ENCODE peak calls at places on chromosomes 12 and 14, in five cellular contexts. One of them, this sample, is unnamed.

GRCh38 chr12:25994252-25994651 is 35.8 kb downstream of the RASSF8 start:
- DNase-seq in transverse colon: no peak
- DNase-seq in HL-60: no peak
- DNase-seq in stomach: no peak
- DNase-seq in GM23338: no peak
- DNase-seq in this sample: no peak

GRCh38 chr12:116434155-116435065 is 124.8 kb upstream of the MAP1LC3B2 start:
- DNase-seq in transverse colon: peak; percentile 77
- DNase-seq in HL-60: peak; percentile 24
- DNase-seq in stomach: peak; percentile 75
- DNase-seq in GM23338: peak; percentile 80
- DNase-seq in this sample: peak; percentile 80

GRCh38 chr14:103871596-103872480 is 24.5 kb upstream of the PPP1R13B start:
- DNase-seq in transverse colon: peak; percentile 89
- DNase-seq in HL-60: no peak
- DNase-seq in stomach: peak; percentile 91
- DNase-seq in GM23338: peak; percentile 81
- DNase-seq in this sample: peak; percentile 82

GRCh38 chr14:20662968-20663731 is 21.2 kb upstream of the RNASE4 start:
- DNase-seq in transverse colon: peak; percentile 83
- DNase-seq in HL-60: peak; percentile 63
- DNase-seq in stomach: peak; percentile 79
- DNase-seq in GM23338: peak; percentile 93
- DNase-seq in this sample: peak; percentile 48

GRCh38 chr12:90974286-90974685 is 19.3 kb upstream of the CCER1 start:
- DNase-seq in transverse colon: no peak
- DNase-seq in HL-60: no peak
- DNase-seq in stomach: no peak
- DNase-seq in GM23338: no peak
- DNase-seq in this sample: no peak

GRCh38 chr12:42162198-42162597 is 17.5 kb upstream of the GXYLT1 start:
- DNase-seq in transverse colon: no peak
- DNase-seq in HL-60: no peak
- DNase-seq in stomach: no peak
- DNase-seq in GM23338: no peak
- DNase-seq in this sample: no peak

GRCh38 chr14:76834296-76834695 is 8.1 kb downstream of the LRRC74A start:
- DNase-seq in transverse colon: no peak
- DNase-seq in HL-60: no peak
- DNase-seq in stomach: no peak
- DNase-seq in GM23338: no peak
- DNase-seq in this sample: no peak

GRCh38 chr14:90274019-90274418 is 17.7 kb downstream of the PSMC1 start:
- DNase-seq in transverse colon: no peak
- DNase-seq in HL-60: no peak
- DNase-seq in stomach: no peak
- DNase-seq in GM23338: no peak
- DNase-seq in this sample: no peak

GRCh38 chr14:65745396-65746190 is 333.1 kb downstream of the FUT8 start:
- DNase-seq in transverse colon: no peak
- DNase-seq in HL-60: peak; percentile 27
- DNase-seq in stomach: no peak
- DNase-seq in GM23338: peak; percentile 2
- DNase-seq in this sample: no peak

GRCh38 chr12:123142948-123143752 is 7.7 kb downstream of the PITPNM2 start:
- DNase-seq in transverse colon: peak; percentile 61
- DNase-seq in HL-60: no peak
- DNase-seq in stomach: no peak
- DNase-seq in GM23338: peak; percentile 26
- DNase-seq in this sample: no peak

GRCh38 chr14:92986254-92987147 is 63.6 kb downstream of the CHGA start:
- DNase-seq in transverse colon: no peak
- DNase-seq in HL-60: no peak
- DNase-seq in stomach: peak; percentile 72
- DNase-seq in GM23338: no peak
- DNase-seq in this sample: peak; percentile 39

GRCh38 chr12:8648598-8649205 is 13.9 kb downstream of the MFAP5 start:
- DNase-seq in transverse colon: no peak
- DNase-seq in HL-60: no peak
- DNase-seq in stomach: no peak
- DNase-seq in GM23338: no peak
- DNase-seq in this sample: no peak

GRCh38 chr12:110647669-110648068 is 33.7 kb downstream of the TCTN1 start:
- DNase-seq in transverse colon: peak; percentile 29
- DNase-seq in HL-60: no peak
- DNase-seq in stomach: no peak
- DNase-seq in GM23338: no peak
- DNase-seq in this sample: no peak

GRCh38 chr12:57372233-57372632 is 58.6 kb downstream of the R3HDM2 start:
- DNase-seq in transverse colon: no peak
- DNase-seq in HL-60: no peak
- DNase-seq in stomach: no peak
- DNase-seq in GM23338: no peak
- DNase-seq in this sample: no peak

GRCh38 chr14:106507354-106507753 is 981.0 kb downstream of the TMEM121 start:
- DNase-seq in transverse colon: no peak
- DNase-seq in HL-60: no peak
- DNase-seq in stomach: no peak
- DNase-seq in GM23338: no peak
- DNase-seq in this sample: no peak

GRCh38 chr14:99649219-99649618 is 4.3 kb downstream of the HHIPL1 start:
- DNase-seq in transverse colon: no peak
- DNase-seq in HL-60: no peak
- DNase-seq in stomach: no peak
- DNase-seq in GM23338: no peak
- DNase-seq in this sample: no peak

GRCh38 chr12:66831495-66831894 is 152.6 kb upstream of the GRIP1 start:
- DNase-seq in transverse colon: no peak
- DNase-seq in HL-60: no peak
- DNase-seq in stomach: no peak
- DNase-seq in GM23338: no peak
- DNase-seq in this sample: no peak

GRCh38 chr12:106582264-106582591 is 576 bp upstream of the RFX4 start:
- DNase-seq in transverse colon: no peak
- DNase-seq in HL-60: no peak
- DNase-seq in stomach: no peak
- DNase-seq in GM23338: no peak
- DNase-seq in this sample: no peak

GRCh38 chr14:87745507-87746118 is 247.4 kb downstream of the GALC start:
- DNase-seq in transverse colon: no peak
- DNase-seq in HL-60: peak; percentile 56
- DNase-seq in stomach: no peak
- DNase-seq in GM23338: peak; percentile 79
- DNase-seq in this sample: no peak

GRCh38 chr12:67367843-67368242 is 98.7 kb downstream of the CAND1 start:
- DNase-seq in transverse colon: no peak
- DNase-seq in HL-60: no peak
- DNase-seq in stomach: no peak
- DNase-seq in GM23338: no peak
- DNase-seq in this sample: no peak

GRCh38 chr14:51067306-51067705 is 27.6 kb downstream of the TRIM9 start:
- DNase-seq in transverse colon: no peak
- DNase-seq in HL-60: no peak
- DNase-seq in stomach: no peak
- DNase-seq in GM23338: no peak
- DNase-seq in this sample: no peak

GRCh38 chr14:51066576-51066975 is 28.3 kb downstream of the TRIM9 start:
- DNase-seq in transverse colon: no peak
- DNase-seq in HL-60: no peak
- DNase-seq in stomach: no peak
- DNase-seq in GM23338: no peak
- DNase-seq in this sample: no peak

GRCh38 chr14:51068268-51068667 is 26.6 kb downstream of the TRIM9 start:
- DNase-seq in transverse colon: no peak
- DNase-seq in HL-60: no peak
- DNase-seq in stomach: no peak
- DNase-seq in GM23338: no peak
- DNase-seq in this sample: no peak

GRCh38 chr14:51070732-51071131 is 24.2 kb downstream of the TRIM9 start:
- DNase-seq in transverse colon: no peak
- DNase-seq in HL-60: no peak
- DNase-seq in stomach: no peak
- DNase-seq in GM23338: no peak
- DNase-seq in this sample: no peak

DNA sequence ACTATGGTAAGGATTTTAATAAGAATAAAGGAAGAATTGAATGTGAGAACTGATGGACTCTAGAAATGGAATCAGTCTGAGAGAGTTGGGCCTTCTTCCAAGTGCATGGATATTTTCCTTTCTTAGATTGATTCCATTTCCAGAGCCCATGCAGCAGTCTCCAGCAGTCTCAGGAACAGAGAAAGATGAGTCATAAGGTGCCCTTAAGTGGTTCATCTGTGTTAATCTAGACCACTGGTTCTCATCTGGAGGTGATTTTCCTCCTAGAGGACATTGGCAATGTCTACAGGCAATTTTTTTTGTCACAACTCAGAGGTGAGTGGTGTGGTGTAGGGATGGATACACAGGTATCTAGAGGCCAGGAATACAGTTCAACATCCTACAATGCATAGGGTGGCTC is 25.8 kb downstream of the TRIM9 start:
- DNase-seq in transverse colon: no peak
- DNase-seq in HL-60: no peak
- DNase-seq in stomach: no peak
- DNase-seq in GM23338: no peak
- DNase-seq in this sample: no peak
- TF ChIP-seq POLR2AphosphoS5 in transverse colon: no peak
- TF ChIP-seq POLR2AphosphoS5 in HL-60: no peak
- TF ChIP-seq POLR2AphosphoS5 in stomach: no peak
- TF ChIP-seq POLR2AphosphoS5 in GM23338: no peak
- TF ChIP-seq POLR2AphosphoS5 in this sample: no peak

GRCh38 chr14:23142826-23143225 is 23.8 kb upstream of the CEBPE start:
- DNase-seq in transverse colon: no peak
- DNase-seq in HL-60: no peak
- DNase-seq in stomach: no peak
- DNase-seq in GM23338: no peak
- DNase-seq in this sample: no peak

GRCh38 chr14:23140389-23140788 is 21.3 kb upstream of the CEBPE start:
- DNase-seq in transverse colon: no peak
- DNase-seq in HL-60: no peak
- DNase-seq in stomach: no peak
- DNase-seq in GM23338: no peak
- DNase-seq in this sample: no peak

GRCh38 chr14:23143911-23144310 is 24.9 kb upstream of the CEBPE start:
- DNase-seq in transverse colon: no peak
- DNase-seq in HL-60: no peak
- DNase-seq in stomach: no peak
- DNase-seq in GM23338: no peak
- DNase-seq in this sample: no peak

GRCh38 chr14:23139874-23140273 is 20.8 kb upstream of the CEBPE start:
- DNase-seq in transverse colon: no peak
- DNase-seq in HL-60: no peak
- DNase-seq in stomach: no peak
- DNase-seq in GM23338: no peak
- DNase-seq in this sample: no peak

GRCh38 chr14:23141706-23142467 is 22.8 kb upstream of the CEBPE start:
- DNase-seq in transverse colon: peak; percentile 26
- DNase-seq in HL-60: no peak
- DNase-seq in stomach: peak; percentile 79
- DNase-seq in GM23338: no peak
- DNase-seq in this sample: peak; percentile 69
- TF ChIP-seq POLR2AphosphoS5 in transverse colon: peak; percentile 50
- TF ChIP-seq POLR2AphosphoS5 in HL-60: no peak
- TF ChIP-seq POLR2AphosphoS5 in stomach: peak; percentile 93
- TF ChIP-seq POLR2AphosphoS5 in GM23338: no peak
- TF ChIP-seq POLR2AphosphoS5 in this sample: peak; percentile 82

DNA sequence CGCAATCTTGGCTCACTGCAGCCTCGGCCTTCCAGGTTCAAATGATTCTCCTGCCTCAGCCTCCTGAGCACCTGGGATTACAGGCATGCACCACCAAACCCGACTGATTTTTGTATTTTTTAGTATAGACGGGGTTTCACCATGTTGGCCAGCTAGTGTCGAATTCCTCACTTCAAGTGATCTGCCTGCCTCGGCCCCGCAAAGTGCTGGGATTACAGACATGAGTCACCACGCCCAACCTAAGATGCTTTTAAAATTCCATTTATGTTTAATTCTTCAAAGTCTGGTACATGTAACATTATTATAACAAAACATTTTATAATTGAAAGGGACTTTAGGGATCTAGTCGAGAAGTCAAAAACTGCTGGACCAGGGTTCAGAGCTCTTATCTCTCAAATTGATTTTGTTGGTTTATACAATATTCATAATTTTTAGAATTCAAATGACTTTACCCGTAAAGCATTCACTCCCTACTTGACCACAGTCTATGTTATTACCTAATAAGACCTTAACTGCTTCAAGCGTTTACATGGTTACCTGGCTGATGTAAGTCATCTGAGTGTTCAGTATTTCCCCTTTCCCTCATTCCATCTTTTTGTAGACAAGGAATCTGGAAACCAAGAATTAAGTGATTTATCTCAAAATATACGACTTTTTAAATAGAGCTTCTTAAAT is 28.2 kb downstream of the RAP1B start:
- DNase-seq in transverse colon: no peak
- DNase-seq in HL-60: no peak
- DNase-seq in stomach: no peak
- DNase-seq in GM23338: no peak
- DNase-seq in this sample: no peak
- TF ChIP-seq POLR2AphosphoS5 in transverse colon: no peak
- TF ChIP-seq POLR2AphosphoS5 in HL-60: no peak
- TF ChIP-seq POLR2AphosphoS5 in stomach: no peak
- TF ChIP-seq POLR2AphosphoS5 in GM23338: no peak
- TF ChIP-seq POLR2AphosphoS5 in this sample: no peak

GRCh38 chr12:111812881-111813741 is 28.9 kb upstream of the MAPKAPK5 start:
- DNase-seq in transverse colon: peak; percentile 80
- DNase-seq in HL-60: peak; percentile 63
- DNase-seq in stomach: peak; percentile 84
- DNase-seq in GM23338: peak; percentile 95
- DNase-seq in this sample: peak; percentile 81
- TF ChIP-seq POLR2AphosphoS5 in transverse colon: no peak
- TF ChIP-seq POLR2AphosphoS5 in HL-60: no peak
- TF ChIP-seq POLR2AphosphoS5 in stomach: peak; percentile 9
- TF ChIP-seq POLR2AphosphoS5 in GM23338: peak; percentile 21
- TF ChIP-seq POLR2AphosphoS5 in this sample: peak; percentile 74

GRCh38 chr12:30136661-30137060 is 352.9 kb upstream of the TMTC1 start:
- DNase-seq in transverse colon: no peak
- DNase-seq in HL-60: no peak
- DNase-seq in stomach: no peak
- DNase-seq in GM23338: no peak
- DNase-seq in this sample: no peak
- TF ChIP-seq POLR2AphosphoS5 in transverse colon: no peak
- TF ChIP-seq POLR2AphosphoS5 in HL-60: no peak
- TF ChIP-seq POLR2AphosphoS5 in stomach: no peak
- TF ChIP-seq POLR2AphosphoS5 in GM23338: no peak
- TF ChIP-seq POLR2AphosphoS5 in this sample: no peak

GRCh38 chr12:54021432-54022013 is 6.7 kb upstream of the HOXC6 start:
- DNase-seq in transverse colon: no peak
- DNase-seq in HL-60: no peak
- DNase-seq in stomach: no peak
- DNase-seq in GM23338: peak; percentile 86
- DNase-seq in this sample: no peak
- TF ChIP-seq POLR2AphosphoS5 in transverse colon: no peak
- TF ChIP-seq POLR2AphosphoS5 in HL-60: no peak
- TF ChIP-seq POLR2AphosphoS5 in stomach: no peak
- TF ChIP-seq POLR2AphosphoS5 in GM23338: peak; percentile 32
- TF ChIP-seq POLR2AphosphoS5 in this sample: no peak